ENCODE peak calls at places on chromosomes 16 and 17, in nine cellular contexts. R, E, N, Q, G, Z, T, U and L are unnamed samples.

GRCh38 chr17:45948498-45948880 is 50.6 kb upstream of the STH start:
- DNase-seq in R (no peak), E (no peak), N (no peak), Q (no peak), G (no peak), Z (no peak), T (no peak), U (no peak), L (no peak)

GRCh38 chr17:44906010-44906646 is 6.9 kb upstream of the EFTUD2 start:
- DNase-seq in R (no peak), E (no peak), N (no peak), Q (peak; percentile 80), G (no peak), Z (no peak), T (no peak), U (peak; percentile 96), L (peak; percentile 62)

GRCh38 chr16:12866981-12867551 is 34.3 kb upstream of the SHISA9 start:
- DNase-seq in R (no peak), E (no peak), N (no peak), Q (no peak), G (no peak), Z (no peak), T (no peak), U (no peak), L (no peak)

GRCh38 chr17:32876414-32877163 is at the start of gene MYO1D:
- DNase-seq in R (peak; percentile 84), E (peak; percentile 83), N (peak; percentile 75), Q (no peak), G (peak; percentile 43), Z (peak; percentile 83), T (no peak), U (peak; percentile 70), L (no peak)

GRCh38 chr17:48729335-48730239 is 1.0 kb upstream of the HOXB13 start:
- DNase-seq in R (no peak), E (no peak), N (no peak), Q (no peak), G (no peak), Z (no peak), T (no peak), U (no peak), L (no peak)

GRCh38 chr17:30344283-30345088 is 10.6 kb upstream of the TMIGD1 start:
- DNase-seq in R (no peak), E (peak; percentile 61), N (no peak), Q (no peak), G (peak; percentile 41), Z (no peak), T (no peak), U (peak; percentile 89), L (no peak)

GRCh38 chr17:6365187-6365943 is 69.6 kb downstream of the AIPL1 start:
- DNase-seq in R (no peak), E (peak; percentile 27), N (no peak), Q (no peak), G (no peak), Z (peak; percentile 23), T (no peak), U (peak; percentile 92), L (no peak)

GRCh38 chr16:3961449-3961849 is 80.9 kb upstream of the CREBBP start:
- DNase-seq in R (no peak), E (peak; percentile 58), N (no peak), Q (peak; percentile 39), G (no peak), Z (no peak), T (no peak), U (no peak), L (no peak)

GRCh38 chr17:48483471-48484131 is 47.2 kb downstream of the HOXB1 start:
- DNase-seq in R (no peak), E (peak; percentile 66), N (no peak), Q (peak; percentile 92), G (no peak), Z (no peak), T (no peak), U (peak; percentile 85), L (no peak)

GRCh38 chr16:88645941-88646340 is 4.9 kb downstream of the CYBA start:
- DNase-seq in R (no peak), E (no peak), N (no peak), Q (no peak), G (no peak), Z (no peak), T (no peak), U (no peak), L (no peak)

GRCh38 chr16:27424772-27425498 is 23.0 kb downstream of the IL21R start:
- DNase-seq in R (peak; percentile 39), E (no peak), N (no peak), Q (no peak), G (no peak), Z (peak; percentile 60), T (no peak), U (no peak), L (peak; percentile 23)

GRCh38 chr16:66422366-66422765 is 4.7 kb upstream of the BEAN1 start:
- DNase-seq in R (peak; percentile 61), E (no peak), N (no peak), Q (no peak), G (no peak), Z (no peak), T (no peak), U (no peak), L (no peak)

GRCh38 chr17:21199311-21199710 is 14.7 kb downstream of the TMEM11 start:
- DNase-seq in R (no peak), E (no peak), N (peak; percentile 34), Q (peak; percentile 72), G (no peak), Z (no peak), T (no peak), U (no peak), L (no peak)

GRCh38 chr17:65097110-65097509 is 40.1 kb upstream of the RGS9 start:
- DNase-seq in R (no peak), E (no peak), N (no peak), Q (no peak), G (no peak), Z (no peak), T (no peak), U (no peak), L (no peak)

GRCh38 chr17:42924891-42925290 is 24.3 kb downstream of the G6PC1 start:
- DNase-seq in R (no peak), E (no peak), N (peak; percentile 23), Q (no peak), G (no peak), Z (no peak), T (no peak), U (no peak), L (no peak)

GRCh38 chr17:42928714-42929496 is 28.3 kb downstream of the G6PC1 start:
- DNase-seq in R (peak; percentile 78), E (peak; percentile 62), N (peak; percentile 32), Q (peak; percentile 85), G (no peak), Z (no peak), T (no peak), U (peak; percentile 84), L (peak; percentile 91)

GRCh38 chr17:42929497-42929844 is 28.9 kb downstream of the G6PC1 start:
- DNase-seq in R (no peak), E (no peak), N (no peak), Q (no peak), G (no peak), Z (no peak), T (no peak), U (no peak), L (no peak)
- TF ChIP-seq CTCF in R (no peak), E (no peak), N (no peak), Q (no peak), G (no peak), Z (no peak), T (no peak), U (no peak), L (peak; percentile 52)

GRCh38 chr16:68455631-68456030 is 7.3 kb upstream of the SMPD3 start:
- DNase-seq in R (no peak), E (no peak), N (no peak), Q (no peak), G (no peak), Z (no peak), T (no peak), U (no peak), L (no peak)
- TF ChIP-seq CTCF in R (no peak), E (no peak), N (no peak), Q (no peak), G (no peak), Z (no peak), T (no peak), U (no peak), L (no peak)

GRCh38 chr16:56912746-56913703 is 18.9 kb upstream of the HERPUD1 start:
- DNase-seq in R (peak; percentile 61), E (no peak), N (no peak), Q (peak; percentile 45), G (no peak), Z (no peak), T (no peak), U (no peak), L (no peak)

GRCh38 chr16:56916571-56917403 is 15.2 kb upstream of the HERPUD1 start:
- DNase-seq in R (peak; percentile 56), E (no peak), N (no peak), Q (no peak), G (no peak), Z (no peak), T (no peak), U (no peak), L (no peak)

GRCh38 chr16:56914896-56915295 is 17.0 kb upstream of the HERPUD1 start:
- DNase-seq in R (peak; percentile 53), E (no peak), N (no peak), Q (no peak), G (no peak), Z (no peak), T (no peak), U (no peak), L (no peak)

GRCh38 chr16:56918467-56919012 is 13.4 kb upstream of the HERPUD1 start:
- DNase-seq in R (peak; percentile 25), E (no peak), N (no peak), Q (no peak), G (no peak), Z (no peak), T (no peak), U (no peak), L (no peak)

DNA sequence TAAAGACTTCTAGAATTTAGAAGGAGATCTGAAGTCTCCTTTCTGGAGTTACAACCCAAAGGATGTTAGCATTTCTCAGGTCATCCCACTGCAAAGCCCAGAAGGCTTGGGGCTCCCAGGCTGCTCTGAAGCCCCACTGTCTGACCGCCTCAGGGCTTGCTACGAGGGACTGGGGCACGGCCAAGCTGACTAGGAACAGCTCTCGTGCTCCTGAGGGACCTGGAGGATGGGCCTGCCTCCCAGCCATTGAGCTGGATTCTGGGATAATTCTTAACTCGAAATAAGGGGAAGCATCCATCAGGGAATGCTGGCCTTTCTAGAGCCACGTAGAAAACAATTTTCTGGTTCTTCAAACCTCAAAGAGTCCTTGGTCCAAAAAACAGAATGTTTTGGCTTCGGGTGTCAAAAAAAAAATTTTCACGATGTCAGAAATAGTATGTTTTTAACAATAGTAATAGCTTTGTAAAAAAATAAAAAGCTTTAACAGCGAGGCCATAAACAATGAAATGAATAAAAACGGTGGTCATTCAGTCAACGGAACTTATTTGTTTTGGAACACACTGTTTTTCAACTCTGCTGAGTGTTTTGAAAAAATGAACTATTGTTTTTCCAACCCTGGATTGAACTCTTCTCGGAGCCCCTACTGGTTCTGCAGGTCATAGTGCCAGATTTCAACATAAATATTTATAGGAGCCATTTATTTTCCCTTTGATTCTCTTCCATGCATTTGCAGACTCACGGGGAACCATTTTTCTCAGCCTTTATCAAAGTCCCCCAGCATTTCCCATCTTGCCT is 16.4 kb upstream of the HERPUD1 start:
- DNase-seq in R (peak; percentile 65), E (no peak), N (no peak), Q (peak; percentile 58), G (peak; percentile 31), Z (no peak), T (peak; percentile 29), U (no peak), L (no peak)
- TF ChIP-seq CTCF in R (no peak), E (no peak), N (no peak), Q (no peak), G (no peak), Z (no peak), T (no peak), U (no peak), L (no peak)

GRCh38 chr17:27430882-27431491 is 25.3 kb upstream of the KSR1 start:
- DNase-seq in R (no peak), E (peak; percentile 69), N (peak; percentile 62), Q (peak; percentile 38), G (peak; percentile 44), Z (no peak), T (no peak), U (peak; percentile 66), L (no peak)
- TF ChIP-seq CTCF in R (peak; percentile 52), E (peak; percentile 57), N (peak; percentile 39), Q (peak; percentile 88), G (peak; percentile 58), Z (peak; percentile 55), T (peak; percentile 44), U (peak; percentile 60), L (peak; percentile 79)